ENCODE peak calls at places on chromosomes 12 and 14, in seven cellular contexts. Z is HepG2, T is SK-N-SH, N is K562, C is GM12878, R is HCT116, G is H1. I is an unnamed sample.

GRCh38 chr12:118034429-118035193 is 18.1 kb downstream of the RFC5 start:
- DNase-seq in G (no peak), R (no peak), T (peak; percentile 54), N (no peak), C (no peak), Z (peak; percentile 56), I (peak; percentile 24)

GRCh38 chr12:8493084-8493483 is 20.2 kb upstream of the CLEC4D start:
- DNase-seq in Z (no peak), G (no peak), C (peak; percentile 72), R (no peak), N (no peak), T (no peak), I (no peak)

GRCh38 chr14:88430976-88431375 is 45.5 kb downstream of the SPATA7 start:
- DNase-seq in R (no peak), T (no peak), Z (no peak), C (no peak), N (no peak), G (no peak), I (no peak)

GRCh38 chr14:93103392-93104080 is 12.2 kb downstream of the ITPK1 start:
- DNase-seq in T (peak; percentile 9), Z (no peak), N (no peak), G (no peak), C (peak; percentile 72), R (no peak), I (no peak)

GRCh38 chr12:94982456-94982855 is 21.0 kb downstream of the NDUFA12 start:
- DNase-seq in T (no peak), R (no peak), C (no peak), G (no peak), Z (no peak), N (no peak), I (no peak)

GRCh38 chr12:51904951-51905471 is 2.3 kb upstream of the ACVRL1 start:
- DNase-seq in T (peak; percentile 41), R (no peak), Z (no peak), N (no peak), G (no peak), C (no peak), I (no peak)

GRCh38 chr12:108959748-108960655 is 60.9 kb downstream of the SVOP start:
- DNase-seq in Z (no peak), N (no peak), C (no peak), T (no peak), R (no peak), G (no peak), I (no peak)

GRCh38 chr14:96079066-96079465 is 39.9 kb downstream of the C14orf132 start:
- DNase-seq in N (no peak), R (no peak), G (no peak), C (no peak), Z (no peak), T (no peak), I (no peak)

GRCh38 chr14:24206260-24207103 is 986 bp downstream of the TSSK4 start:
- DNase-seq in G (no peak), T (no peak), C (no peak), N (no peak), Z (no peak), R (no peak), I (no peak)

GRCh38 chr14:45990252-45990651 is 661.3 kb downstream of the RPL10L start:
- DNase-seq in N (no peak), C (no peak), T (no peak), Z (no peak), G (no peak), R (peak; percentile 1), I (no peak)

GRCh38 chr14:21846227-21846885 is 172.7 kb upstream of the OR4E1 start:
- DNase-seq in N (peak; percentile 14), T (peak; percentile 6), G (peak; percentile 90), R (no peak), Z (peak; percentile 34), C (no peak), I (peak; percentile 13)

GRCh38 chr14:94050231-94050880 is 24.2 kb downstream of the OTUB2 start:
- DNase-seq in C (no peak), R (no peak), G (peak; percentile 22), Z (no peak), N (no peak), T (no peak), I (no peak)

GRCh38 chr14:104496095-104496494 is 83.5 kb upstream of the C14orf180 start:
- DNase-seq in C (no peak), T (no peak), N (no peak), Z (no peak), G (peak; percentile 24), R (no peak), I (no peak)

GRCh38 chr12:6551496-6552139 is 4.2 kb downstream of the IFFO1 start:
- DNase-seq in T (no peak), N (no peak), G (no peak), C (no peak), Z (no peak), R (no peak), I (no peak)

GRCh38 chr12:12893438-12893837 is 2.1 kb downstream of the GPRC5A start:
- DNase-seq in N (no peak), Z (no peak), G (no peak), T (no peak), R (no peak), C (no peak), I (no peak)

GRCh38 chr12:124631681-124632080 is 64.3 kb upstream of the NCOR2 start:
- DNase-seq in R (no peak), T (no peak), N (no peak), Z (no peak), C (no peak), G (no peak), I (no peak)

GRCh38 chr12:124632510-124632909 is 65.1 kb upstream of the NCOR2 start:
- DNase-seq in R (no peak), Z (no peak), N (peak; percentile 57), G (no peak), T (peak; percentile 65), C (no peak), I (no peak)

GRCh38 chr12:124635316-124635715 is 67.9 kb upstream of the NCOR2 start:
- DNase-seq in G (no peak), R (no peak), Z (no peak), N (no peak), C (no peak), T (no peak), I (no peak)

GRCh38 chr12:124633269-124633953 is 66.0 kb upstream of the NCOR2 start:
- DNase-seq in C (no peak), Z (no peak), G (no peak), N (no peak), T (no peak), R (peak; percentile 57), I (no peak)

DNA sequence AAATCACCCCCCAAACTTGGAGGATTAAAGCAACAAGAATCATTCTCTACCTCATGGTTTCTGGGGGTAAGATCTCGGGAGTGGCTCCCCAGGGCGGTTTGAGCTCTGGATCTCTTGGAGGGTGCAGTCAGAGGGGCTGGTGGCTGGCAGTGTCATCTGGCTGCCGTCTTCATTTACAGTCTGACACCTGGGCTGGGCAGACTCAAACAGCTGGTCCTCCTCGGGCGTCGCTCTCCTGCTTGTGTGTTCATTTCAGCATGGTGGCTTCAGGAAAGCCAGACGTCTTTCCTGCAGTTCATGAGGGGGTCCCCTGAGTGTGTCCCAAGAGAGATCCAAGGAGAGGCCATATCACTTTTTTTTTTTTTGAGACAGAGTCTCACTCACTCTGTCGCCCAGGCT is 66.5 kb upstream of the NCOR2 start:
- DNase-seq in C (no peak), R (no peak), T (no peak), G (no peak), N (no peak), Z (no peak), I (no peak)
- TF ChIP-seq MAX in C (no peak), R (no peak), T (no peak), G (no peak), N (no peak), Z (no peak), I (no peak)

GRCh38 chr14:44960646-44961045 is 1.1 kb downstream of the KLHL28 start:
- DNase-seq in Z (no peak), N (no peak), R (no peak), G (no peak), T (no peak), C (no peak), I (no peak)
- H3K9ac ChIP-seq in Z (peak overlapping the region; percentile 81), N (peak overlapping the region; percentile 72), R (peak overlapping the region; percentile 81), G (no peak overlapping the region), T (peak overlapping the region; percentile 78), C (peak overlapping the region; percentile 86), I (peak overlapping the region; percentile 65)

GRCh38 chr12:124352839-124353238 is 57.9 kb downstream of the RFLNA start:
- DNase-seq in T (no peak), C (no peak), N (peak; percentile 67), G (no peak), Z (peak; percentile 91), R (no peak), I (peak; percentile 42)

GRCh38 chr12:124358572-124358971 is 63.7 kb downstream of the RFLNA start:
- DNase-seq in T (no peak), R (no peak), G (no peak), C (no peak), N (no peak), Z (no peak), I (no peak)

GRCh38 chr12:124354400-124354799 is 59.5 kb downstream of the RFLNA start:
- DNase-seq in N (no peak), T (no peak), R (no peak), Z (no peak), G (no peak), C (no peak), I (no peak)

GRCh38 chr12:124357616-124358015 is 62.7 kb downstream of the RFLNA start:
- DNase-seq in C (no peak), R (no peak), Z (no peak), G (no peak), T (no peak), N (no peak), I (no peak)

DNA sequence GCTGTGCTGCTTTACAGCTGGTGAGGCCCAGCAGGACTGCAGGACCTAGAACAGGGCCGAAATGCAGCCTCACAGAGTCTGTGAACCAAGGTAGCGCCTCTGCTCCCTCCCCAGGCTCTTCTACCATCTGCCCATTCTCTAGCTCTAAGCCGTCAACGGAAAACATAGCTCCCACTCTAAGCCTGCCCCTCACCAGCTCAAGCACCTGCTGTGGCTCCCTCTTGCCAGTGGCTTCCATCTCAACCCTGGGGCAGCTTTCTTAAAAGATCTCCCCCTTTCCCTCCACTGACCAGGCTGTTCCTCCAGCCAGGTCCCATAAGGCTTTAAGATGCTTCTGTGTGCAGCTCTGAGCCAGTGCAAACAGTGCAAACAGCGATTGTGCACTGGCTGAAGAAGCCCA is 61.3 kb downstream of the RFLNA start:
- DNase-seq in Z (no peak), T (no peak), R (no peak), C (no peak), G (no peak), N (no peak), I (no peak)
- H3K4me1 ChIP-seq in Z (peaks cover 20% of the 10 kb centered on the region), T (no peaks in the 10 kb centered on the region), R (no peaks in the 10 kb centered on the region), C (no peaks in the 10 kb centered on the region), G (no peaks in the 10 kb centered on the region), N (peaks cover 37% of the 10 kb centered on the region), I (peaks cover 6% of the 10 kb centered on the region)

DNA sequence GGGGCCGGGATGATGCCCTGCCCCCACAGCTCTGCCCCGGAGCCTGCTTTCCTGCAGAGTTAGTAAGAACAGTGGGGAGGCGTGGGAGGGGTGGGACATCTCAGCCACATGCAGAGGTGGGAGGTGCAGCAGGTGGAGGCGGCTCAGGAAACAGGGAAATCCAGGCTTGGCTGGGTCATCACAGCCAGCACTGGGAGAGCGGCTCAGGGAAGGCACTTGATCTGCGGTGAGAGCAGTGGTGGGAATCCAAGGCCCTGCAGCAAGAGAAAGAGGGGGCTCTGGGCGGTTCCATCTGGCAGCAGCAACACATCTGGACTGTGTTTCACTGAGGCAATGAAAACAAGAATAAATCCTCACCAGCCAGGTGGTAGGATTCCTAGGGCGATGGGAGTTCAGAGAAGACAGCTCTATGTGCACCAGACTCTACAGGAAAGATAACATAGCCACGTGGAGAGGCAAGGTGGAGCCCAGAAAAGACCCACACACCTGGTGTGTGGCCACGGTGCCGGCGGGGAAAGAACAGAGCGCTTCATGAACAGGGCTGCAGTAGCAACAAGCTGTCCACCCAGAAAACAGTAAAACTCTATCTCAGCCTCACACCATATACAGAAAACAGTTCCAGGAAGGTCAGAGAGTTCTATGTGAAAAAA is 57.7 kb downstream of the CCDC85C start:
- DNase-seq in T (peak; percentile 80), R (no peak), G (no peak), N (no peak), C (no peak), Z (no peak), I (no peak)
- TF ChIP-seq MAX in T (no peak), R (no peak), G (peak; percentile 15), N (no peak), C (no peak), Z (no peak), I (no peak)